ENCODE peak calls at places on chromosomes 16 and 17, in four cellular contexts. One of them, this sample, is unnamed.

GRCh38 chr16:10501016-10501607 is 79.3 kb downstream of the EMP2 start:
- DNase-seq in IMR-90: no peak
- DNase-seq in H9: no peak
- DNase-seq in H1: no peak
- DNase-seq in this sample: peak

GRCh38 chr17:52156576-52156975 is 1.9 kb downstream of the CA10 start:
- DNase-seq in H9: no peak
- DNase-seq in H1: no peak
- DNase-seq in IMR-90: no peak
- DNase-seq in this sample: no peak

GRCh38 chr17:43714338-43715149 is 44.0 kb downstream of the SOST start:
- DNase-seq in H1: no peak
- DNase-seq in H9: no peak
- DNase-seq in IMR-90: peak
- DNase-seq in this sample: no peak

GRCh38 chr17:72477529-72477928 is 356.7 kb downstream of the SOX9 start:
- DNase-seq in IMR-90: no peak
- DNase-seq in H9: no peak
- DNase-seq in H1: no peak
- DNase-seq in this sample: no peak

GRCh38 chr17:39863918-39864746 is at the start of gene IKZF3:
- DNase-seq in H9: peak
- DNase-seq in IMR-90: peak
- DNase-seq in H1: peak
- DNase-seq in this sample: peak

GRCh38 chr16:29819506-29819905 is 756 bp upstream of the MVP start:
- DNase-seq in IMR-90: no peak
- DNase-seq in H1: no peak
- DNase-seq in H9: no peak
- DNase-seq in this sample: peak

GRCh38 chr17:12180644-12181261 is 160.1 kb downstream of the MAP2K4 start:
- DNase-seq in H1: no peak
- DNase-seq in IMR-90: peak
- DNase-seq in H9: no peak
- DNase-seq in this sample: peak

GRCh38 chr17:17667947-17668346 is 13.3 kb upstream of the RAI1 start:
- DNase-seq in H9: no peak
- DNase-seq in H1: no peak
- DNase-seq in IMR-90: no peak
- DNase-seq in this sample: no peak

GRCh38 chr17:74431568-74432483 is at the start of gene GPRC5C:
- DNase-seq in H1: peak
- DNase-seq in IMR-90: no peak
- DNase-seq in H9: peak
- DNase-seq in this sample: peak

GRCh38 chr17:55451203-55451641 is 29.6 kb upstream of the MMD start:
- DNase-seq in H1: no peak
- DNase-seq in IMR-90: peak
- DNase-seq in H9: no peak
- DNase-seq in this sample: peak

GRCh38 chr16:19071811-19072777 is 4.7 kb downstream of the COQ7 start:
- DNase-seq in H9: peak
- DNase-seq in H1: peak
- DNase-seq in IMR-90: peak
- DNase-seq in this sample: peak

GRCh38 chr16:3773663-3774062 is 56.3 kb upstream of the TRAP1 start:
- DNase-seq in IMR-90: no peak
- DNase-seq in H9: no peak
- DNase-seq in H1: no peak
- DNase-seq in this sample: no peak

GRCh38 chr16:70250748-70251650 is 741 bp downstream of the EXOSC6 start:
- DNase-seq in IMR-90: peak
- DNase-seq in H9: peak
- DNase-seq in H1: peak
- DNase-seq in this sample: peak

GRCh38 chr17:74545456-74546230 is at the start of gene CD300C:
- DNase-seq in H1: no peak
- DNase-seq in IMR-90: no peak
- DNase-seq in H9: no peak
- DNase-seq in this sample: no peak

GRCh38 chr16:11681526-11681925 is 13.3 kb downstream of the SNN start:
- DNase-seq in H9: no peak
- DNase-seq in H1: no peak
- DNase-seq in IMR-90: no peak
- DNase-seq in this sample: no peak

GRCh38 chr17:8122923-8123694 is 797 bp downstream of the HES7 start:
- DNase-seq in IMR-90: peak
- DNase-seq in H1: peak
- DNase-seq in H9: peak
- DNase-seq in this sample: peak

GRCh38 chr16:74936902-74937560 is 47.9 kb downstream of the WDR59 start:
- DNase-seq in IMR-90: peak
- DNase-seq in H1: no peak
- DNase-seq in H9: no peak
- DNase-seq in this sample: no peak

GRCh38 chr17:69093279-69093789 is 32.6 kb upstream of the ABCA9 start:
- DNase-seq in IMR-90: no peak
- DNase-seq in H1: no peak
- DNase-seq in H9: no peak
- DNase-seq in this sample: no peak

GRCh38 chr17:1882836-1883235 is 53.0 kb downstream of the RPA1 start:
- DNase-seq in H1: peak
- DNase-seq in H9: peak
- DNase-seq in IMR-90: peak
- DNase-seq in this sample: peak

GRCh38 chr16:81623365-81624102 is 155.6 kb upstream of the PLCG2 start:
- DNase-seq in IMR-90: peak
- DNase-seq in H9: no peak
- DNase-seq in H1: no peak
- DNase-seq in this sample: peak

GRCh38 chr16:721765-722481 is 977 bp downstream of the ANTKMT start:
- DNase-seq in H9: no peak
- DNase-seq in IMR-90: no peak
- DNase-seq in H1: no peak
- DNase-seq in this sample: no peak

GRCh38 chr16:4136229-4136813 is 20.1 kb upstream of the ADCY9 start:
- DNase-seq in H9: peak
- DNase-seq in IMR-90: no peak
- DNase-seq in H1: no peak
- DNase-seq in this sample: peak

GRCh38 chr16:8867483-8868271 is 1.1 kb downstream of the CARHSP1 start:
- DNase-seq in H1: no peak
- DNase-seq in H9: no peak
- DNase-seq in IMR-90: no peak
- DNase-seq in this sample: peak

GRCh38 chr16:29809031-29809747 is 2.8 kb upstream of the PRRT2 start:
- DNase-seq in H9: no peak
- DNase-seq in IMR-90: no peak
- DNase-seq in H1: no peak
- DNase-seq in this sample: no peak

GRCh38 chr17:14197582-14197981 is 39.1 kb downstream of the CDRT15 start:
- DNase-seq in IMR-90: no peak
- DNase-seq in H1: no peak
- DNase-seq in H9: no peak
- DNase-seq in this sample: no peak

GRCh38 chr17:81513669-81514484 is 1.3 kb upstream of the ACTG1 start:
- DNase-seq in IMR-90: peak
- DNase-seq in H1: peak
- DNase-seq in H9: peak
- DNase-seq in this sample: peak

GRCh38 chr16:78871241-78871640 is 729.3 kb downstream of the MAF start:
- DNase-seq in IMR-90: no peak
- DNase-seq in H9: no peak
- DNase-seq in H1: no peak
- DNase-seq in this sample: no peak

GRCh38 chr17:10118788-10119130 is 79.6 kb downstream of the GAS7 start:
- DNase-seq in H9: no peak
- DNase-seq in IMR-90: no peak
- DNase-seq in H1: no peak
- DNase-seq in this sample: no peak

GRCh38 chr16:51313204-51313603 is 162.1 kb upstream of the SALL1 start:
- DNase-seq in IMR-90: no peak
- DNase-seq in H1: no peak
- DNase-seq in H9: no peak
- DNase-seq in this sample: no peak

GRCh38 chr16:9567674-9568073 is 476.2 kb downstream of the HAPSTR1 start:
- DNase-seq in H9: no peak
- DNase-seq in IMR-90: no peak
- DNase-seq in H1: no peak
- DNase-seq in this sample: no peak

GRCh38 chr17:17567631-17568030 is 23.9 kb downstream of the PEMT start:
- DNase-seq in IMR-90: peak
- DNase-seq in H1: no peak
- DNase-seq in H9: no peak
- DNase-seq in this sample: no peak

GRCh38 chr16:52677487-52677886 is 130.5 kb upstream of the TOX3 start:
- DNase-seq in H9: no peak
- DNase-seq in H1: no peak
- DNase-seq in IMR-90: no peak
- DNase-seq in this sample: no peak

GRCh38 chr17:34633351-34633750 is 54.0 kb downstream of the TMEM132E start:
- DNase-seq in H1: peak
- DNase-seq in H9: peak
- DNase-seq in IMR-90: no peak
- DNase-seq in this sample: peak

GRCh38 chr16:75402174-75402820 is 31.0 kb downstream of the CFDP1 start:
- DNase-seq in IMR-90: peak
- DNase-seq in H9: no peak
- DNase-seq in H1: no peak
- DNase-seq in this sample: peak

GRCh38 chr17:48107137-48108055 is at the start of gene SNX11:
- DNase-seq in H9: peak
- DNase-seq in IMR-90: peak
- DNase-seq in H1: peak
- DNase-seq in this sample: peak

DNA sequence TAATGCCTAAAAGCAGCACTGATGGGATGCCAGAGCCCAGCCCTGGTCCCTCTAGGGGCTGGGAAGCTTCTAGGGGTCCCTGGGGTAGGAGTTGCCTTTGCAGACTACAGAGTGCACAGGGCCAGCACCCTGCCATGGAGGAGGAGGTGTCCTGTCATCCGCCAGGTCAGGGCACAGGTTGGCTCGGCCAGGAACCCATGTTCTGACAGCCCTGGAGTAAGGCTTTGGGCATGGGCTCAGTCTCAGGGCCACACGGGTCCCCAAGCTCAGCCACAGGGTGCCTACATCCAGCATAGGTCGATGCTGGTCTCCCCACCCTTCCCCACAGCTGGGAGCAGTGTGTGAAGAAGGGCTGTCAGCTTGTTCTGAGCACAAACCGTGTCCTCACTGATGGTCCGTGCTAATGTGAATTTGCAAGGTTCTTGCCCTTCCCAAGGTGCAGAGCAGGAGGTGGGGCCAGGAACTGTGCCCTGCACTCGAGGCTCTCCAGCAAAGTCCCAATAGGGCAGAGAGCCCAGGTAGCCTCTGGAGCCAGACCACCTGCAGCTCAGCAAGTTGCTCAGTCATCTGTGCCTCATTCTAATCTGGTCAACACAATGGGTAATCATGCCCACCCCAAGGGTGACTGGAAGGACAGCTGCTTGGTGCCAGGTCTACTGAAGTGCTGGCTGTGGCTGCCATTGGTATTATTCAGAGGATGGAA is 72.8 kb downstream of the AMFR start:
- DNase-seq in H1: no peak
- DNase-seq in H9: peak
- DNase-seq in IMR-90: no peak
- DNase-seq in this sample: no peak
- H3K56ac ChIP-seq in H1: no peak
- H3K56ac ChIP-seq in H9: no peak
- H3K56ac ChIP-seq in IMR-90: no peak
- H3K56ac ChIP-seq in this sample: no peak

GRCh38 chr16:84704253-84704652 is 4.5 kb downstream of the USP10 start:
- DNase-seq in IMR-90: no peak
- DNase-seq in H1: no peak
- DNase-seq in H9: no peak
- DNase-seq in this sample: no peak
- H3K4ac ChIP-seq in IMR-90: no peak
- H3K4ac ChIP-seq in H1: no peak
- H3K4ac ChIP-seq in H9: no peak
- H3K4ac ChIP-seq in this sample: no peak

DNA sequence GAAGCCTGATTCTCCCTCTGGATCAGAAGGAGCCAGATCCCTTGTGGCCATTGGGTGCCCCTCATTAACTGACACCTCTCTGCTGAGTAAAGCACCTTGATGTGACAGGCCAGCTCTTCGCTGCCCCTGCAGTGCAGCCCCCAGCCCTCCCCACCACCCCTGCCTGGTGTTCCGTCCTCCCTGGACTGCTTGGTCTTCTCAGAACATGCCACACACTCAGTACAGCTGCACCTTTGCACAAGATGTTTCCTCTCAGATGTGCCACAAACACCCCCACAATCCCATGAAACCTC is 20.2 kb downstream of the GOSR2 start:
- DNase-seq in H1: no peak
- DNase-seq in IMR-90: no peak
- DNase-seq in H9: no peak
- DNase-seq in this sample: no peak
- H3K56ac ChIP-seq in H1: no peak
- H3K56ac ChIP-seq in IMR-90: no peak
- H3K56ac ChIP-seq in H9: no peak
- H3K56ac ChIP-seq in this sample: no peak

GRCh38 chr16:57303021-57303909 is 18.8 kb upstream of the PLLP start:
- DNase-seq in H9: no peak
- DNase-seq in H1: no peak
- DNase-seq in IMR-90: no peak
- DNase-seq in this sample: no peak
- H3K4ac ChIP-seq in H9: no peak
- H3K4ac ChIP-seq in H1: no peak
- H3K4ac ChIP-seq in IMR-90: no peak
- H3K4ac ChIP-seq in this sample: no peak

GRCh38 chr17:45775148-45775547 is 9.0 kb upstream of the CRHR1 start:
- DNase-seq in H9: no peak
- DNase-seq in H1: no peak
- DNase-seq in IMR-90: no peak
- DNase-seq in this sample: no peak
- H3K56ac ChIP-seq in H9: no peak
- H3K56ac ChIP-seq in H1: no peak
- H3K56ac ChIP-seq in IMR-90: no peak
- H3K56ac ChIP-seq in this sample: no peak

GRCh38 chr16:2212362-2213324 is 2.0 kb upstream of the BRICD5 start:
- DNase-seq in IMR-90: no peak
- DNase-seq in H9: no peak
- DNase-seq in H1: no peak
- DNase-seq in this sample: peak
- H3K4ac ChIP-seq in IMR-90: no peak
- H3K4ac ChIP-seq in H9: no peak
- H3K4ac ChIP-seq in H1: no peak
- H3K4ac ChIP-seq in this sample: no peak

DNA sequence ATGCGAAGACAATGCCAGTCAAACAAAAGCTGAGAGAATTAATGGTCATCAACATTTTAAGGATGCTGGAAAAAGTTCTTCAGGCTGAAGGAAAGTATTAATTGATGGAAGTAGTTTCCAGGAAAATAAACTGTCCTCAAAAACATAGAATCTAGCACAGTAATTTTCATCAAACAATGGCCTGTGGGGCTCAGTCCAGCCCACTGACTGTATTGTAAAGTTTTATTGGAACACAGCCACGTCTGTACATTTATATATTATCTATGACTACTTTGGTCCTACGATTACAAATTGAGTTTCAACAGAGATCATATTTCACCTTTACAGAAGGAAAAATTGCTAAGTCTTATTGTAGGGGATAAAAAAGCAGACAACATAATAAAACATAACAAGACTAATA is 484.5 kb downstream of the KCNJ2 start:
- DNase-seq in H9: no peak
- DNase-seq in IMR-90: no peak
- DNase-seq in H1: no peak
- DNase-seq in this sample: no peak
- H3K56ac ChIP-seq in H9: no peak
- H3K56ac ChIP-seq in IMR-90: no peak
- H3K56ac ChIP-seq in H1: no peak
- H3K56ac ChIP-seq in this sample: no peak

This sample was measured in mesendoderm.